ENCODE peak calls at places on chromosomes 12 and 14, in seven cellular contexts. J is prostate gland, Q is stomach, H is H1, X is spleen, V is suprapubic skin, Y is HCT116. K is an unnamed sample.

GRCh38 chr12:91205791-91206190 is 23.2 kb upstream of the DCN start:
- DNase-seq in J (no peak), X (no peak), V (no peak), Q (no peak), H (no peak), Y (no peak), K (no peak)

GRCh38 chr14:67240168-67240932 is 885 bp upstream of the PALS1 start:
- DNase-seq in Y (no peak), Q (peak; percentile 74), J (peak; percentile 58), X (peak; percentile 87), V (peak; percentile 85), H (no peak), K (peak; percentile 80)

GRCh38 chr14:31319701-31320100 is 100.6 kb downstream of the HEATR5A start:
- DNase-seq in H (no peak), X (no peak), Y (no peak), V (no peak), J (no peak), Q (no peak), K (no peak)

GRCh38 chr12:120939523-120939922 is 35.4 kb upstream of the SPPL3 start:
- DNase-seq in V (no peak), J (no peak), X (no peak), Y (no peak), H (no peak), Q (no peak), K (no peak)

GRCh38 chr14:24664366-24664765 is 30.4 kb upstream of the GZMB start:
- DNase-seq in Y (no peak), V (no peak), Q (no peak), J (no peak), H (no peak), X (no peak), K (no peak)

GRCh38 chr12:46389130-46389616 is 16.6 kb upstream of the SLC38A2 start:
- DNase-seq in V (no peak), Y (no peak), X (no peak), H (no peak), J (no peak), Q (no peak), K (no peak)

GRCh38 chr12:68587448-68587873 is 23.2 kb upstream of the RAP1B start:
- DNase-seq in X (no peak), V (no peak), J (no peak), H (no peak), Y (no peak), Q (no peak), K (no peak)

GRCh38 chr14:32478027-32478426 is 148.9 kb downstream of the AKAP6 start:
- DNase-seq in J (no peak), H (no peak), Q (no peak), V (no peak), X (no peak), Y (no peak), K (no peak)

GRCh38 chr12:5260591-5261086 is 171.3 kb upstream of the NTF3 start:
- DNase-seq in Q (no peak), V (no peak), H (no peak), Y (no peak), X (no peak), J (no peak), K (no peak)

GRCh38 chr14:104521816-104522745 is 57.5 kb upstream of the C14orf180 start:
- DNase-seq in X (no peak), Y (no peak), H (no peak), J (no peak), V (peak; percentile 56), Q (peak; percentile 8), K (no peak)

GRCh38 chr12:95118138-95118787 is 44.8 kb upstream of the NR2C1 start:
- DNase-seq in Q (no peak), J (no peak), V (no peak), Y (no peak), X (no peak), H (no peak), K (no peak)

GRCh38 chr12:10361084-10361483 is 28.8 kb downstream of the KLRK1 start:
- DNase-seq in Y (no peak), Q (no peak), J (no peak), V (no peak), X (no peak), H (peak; percentile 29), K (no peak)

GRCh38 chr12:53737951-53738833 is 10.9 kb upstream of the CALCOCO1 start:
- DNase-seq in J (no peak), Y (no peak), Q (peak; percentile 48), H (no peak), X (peak; percentile 80), V (no peak), K (peak; percentile 35)

GRCh38 chr12:111158992-111159391 is 209.9 kb downstream of the PHETA1 start:
- DNase-seq in X (no peak), V (no peak), Q (no peak), Y (no peak), J (no peak), H (no peak), K (no peak)

GRCh38 chr12:42810006-42810405 is 220.5 kb upstream of the PRICKLE1 start:
- DNase-seq in X (no peak), V (no peak), Q (no peak), H (no peak), Y (no peak), J (no peak), K (no peak)

GRCh38 chr14:100652739-100653138 is 65.5 kb upstream of the BEGAIN start:
- DNase-seq in H (no peak), V (no peak), J (no peak), Q (no peak), Y (no peak), X (no peak), K (no peak)

GRCh38 chr14:54803926-54804719 is 98.5 kb downstream of the GCH1 start:
- DNase-seq in Q (no peak), J (no peak), H (no peak), X (no peak), V (no peak), Y (no peak), K (no peak)

GRCh38 chr14:61213930-61214329 is 67.2 kb downstream of the TMEM30B start:
- DNase-seq in H (no peak), V (no peak), X (no peak), Q (no peak), Y (no peak), J (no peak), K (no peak)

GRCh38 chr12:62933871-62934798 is 815 bp downstream of the PPM1H start:
- DNase-seq in Q (peak; percentile 52), J (peak; percentile 19), Y (no peak), V (no peak), H (no peak), X (peak; percentile 87), K (peak; percentile 35)

GRCh38 chr12:133106253-133106652 is 23.8 kb downstream of the ZNF891 start:
- DNase-seq in Y (no peak), V (no peak), J (no peak), X (no peak), Q (no peak), H (no peak), K (no peak)

GRCh38 chr14:54642950-54643695 is 76.2 kb downstream of the SAMD4A start:
- DNase-seq in Y (no peak), H (no peak), V (no peak), J (no peak), X (no peak), Q (no peak), K (no peak)

GRCh38 chr12:51391047-51391837 is at the start of gene GALNT6:
- DNase-seq in H (peak; percentile 78), Y (no peak), J (peak; percentile 29), V (peak; percentile 74), X (peak; percentile 92), Q (peak; percentile 82), K (peak; percentile 87)

DNA sequence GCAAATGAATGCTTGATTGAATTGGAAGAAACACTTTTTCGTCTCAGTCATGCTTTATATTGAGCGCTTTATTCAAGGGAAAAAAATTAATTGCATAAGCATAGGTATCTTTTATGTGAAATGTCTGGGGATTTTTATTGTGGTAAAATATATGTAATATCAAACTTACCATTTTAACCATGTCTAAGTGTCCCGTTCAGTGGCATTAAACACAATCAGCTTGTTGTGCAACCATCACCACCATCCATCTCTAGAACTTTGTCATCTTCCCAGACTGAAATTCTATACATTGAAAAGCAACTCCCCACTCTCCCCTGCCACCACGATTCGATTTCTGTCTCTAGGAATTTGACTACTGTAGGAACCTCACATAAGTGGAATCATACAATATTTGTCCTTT is 39.8 kb downstream of the PHLDA1 start:
- DNase-seq in Y (no peak), H (no peak), X (no peak), J (no peak), Q (no peak), V (no peak), K (no peak)
- TF ChIP-seq POLR2A in Y (no peak), H (no peak), X (no peak), J (no peak), Q (no peak), V (no peak), K (no peak)

GRCh38 chr14:91454580-91454979 is 37.0 kb upstream of the CCDC88C start:
- DNase-seq in X (no peak), Q (no peak), H (no peak), J (no peak), Y (no peak), V (no peak), K (no peak)
- H3K4me1 ChIP-seq in X (no peaks in the 10 kb centered on the region), Q (no peaks in the 10 kb centered on the region), H (no peaks in the 10 kb centered on the region), J (no peaks in the 10 kb centered on the region), Y (no peaks in the 10 kb centered on the region), V (no peaks in the 10 kb centered on the region), K (no peaks in the 10 kb centered on the region)

GRCh38 chr12:3192221-3192620 is 115.0 kb downstream of the TSPAN9 start:
- DNase-seq in Y (no peak), Q (no peak), J (no peak), X (no peak), V (no peak), H (no peak), K (no peak)
- TF ChIP-seq POLR2AphosphoS5 in Y (no peak), Q (no peak), J (no peak), X (no peak), V (no peak), H (no peak), K (no peak)

GRCh38 chr14:73644531-73645247 is at the start of gene DNAL1:
- DNase-seq in X (peak; percentile 98), J (peak; percentile 86), Y (peak; percentile 71), Q (peak; percentile 94), H (peak; percentile 73), V (peak; percentile 93), K (peak; percentile 94)
- TF ChIP-seq POLR2A in X (peak; percentile 56), J (peak; percentile 32), Y (peak; percentile 85), Q (no peak), H (peak; percentile 86), V (no peak), K (peak; percentile 53)